ENCODE peak calls at places on chromosome 10, in ten cellular contexts. One of them, this sample, is unnamed.

GRCh38 chr10:112189465-112189864 is 5.9 kb upstream of the GPAM start:
- DNase-seq in dorsolateral prefrontal cortex: no peak
- DNase-seq in WTC11: no peak
- DNase-seq in RWPE1: no peak
- DNase-seq in GM10248: no peak
- DNase-seq in mesothelial cell of epicardium: no peak
- DNase-seq in adrenal gland: no peak
- DNase-seq in fibroblast of the aortic adventitia: no peak
- DNase-seq in activated B cell treated with CpG ODN at 0.5 μM for 24 hours: no peak
- DNase-seq in heart left ventricle: no peak
- DNase-seq in this sample: no peak

GRCh38 chr10:16689227-16689626 is 128.0 kb downstream of the RSU1 start:
- DNase-seq in dorsolateral prefrontal cortex: no peak
- DNase-seq in WTC11: no peak
- DNase-seq in RWPE1: no peak
- DNase-seq in GM10248: no peak
- DNase-seq in mesothelial cell of epicardium: no peak
- DNase-seq in adrenal gland: no peak
- DNase-seq in fibroblast of the aortic adventitia: peak
- DNase-seq in activated B cell treated with CpG ODN at 0.5 μM for 24 hours: no peak
- DNase-seq in heart left ventricle: no peak
- DNase-seq in this sample: no peak

GRCh38 chr10:89894051-89894450 is 192.7 kb downstream of the KIF20B start:
- DNase-seq in dorsolateral prefrontal cortex: no peak
- DNase-seq in WTC11: no peak
- DNase-seq in RWPE1: no peak
- DNase-seq in GM10248: no peak
- DNase-seq in mesothelial cell of epicardium: no peak
- DNase-seq in adrenal gland: no peak
- DNase-seq in fibroblast of the aortic adventitia: peak
- DNase-seq in activated B cell treated with CpG ODN at 0.5 μM for 24 hours: no peak
- DNase-seq in heart left ventricle: no peak
- DNase-seq in this sample: no peak

GRCh38 chr10:11446133-11446532 is 165.3 kb downstream of the USP6NL start:
- DNase-seq in dorsolateral prefrontal cortex: no peak
- DNase-seq in WTC11: no peak
- DNase-seq in RWPE1: no peak
- DNase-seq in GM10248: no peak
- DNase-seq in mesothelial cell of epicardium: no peak
- DNase-seq in adrenal gland: no peak
- DNase-seq in fibroblast of the aortic adventitia: no peak
- DNase-seq in activated B cell treated with CpG ODN at 0.5 μM for 24 hours: no peak
- DNase-seq in heart left ventricle: no peak
- DNase-seq in this sample: no peak

GRCh38 chr10:121880842-121881423 is 46.9 kb downstream of the ATE1 start:
- DNase-seq in dorsolateral prefrontal cortex: no peak
- DNase-seq in WTC11: no peak
- DNase-seq in RWPE1: no peak
- DNase-seq in GM10248: no peak
- DNase-seq in mesothelial cell of epicardium: no peak
- DNase-seq in adrenal gland: no peak
- DNase-seq in fibroblast of the aortic adventitia: peak
- DNase-seq in activated B cell treated with CpG ODN at 0.5 μM for 24 hours: no peak
- DNase-seq in heart left ventricle: no peak
- DNase-seq in this sample: no peak

GRCh38 chr10:104577171-104577570 is 63.9 kb upstream of the SORCS3 start:
- DNase-seq in dorsolateral prefrontal cortex: no peak
- DNase-seq in WTC11: no peak
- DNase-seq in RWPE1: no peak
- DNase-seq in GM10248: no peak
- DNase-seq in mesothelial cell of epicardium: no peak
- DNase-seq in adrenal gland: no peak
- DNase-seq in fibroblast of the aortic adventitia: no peak
- DNase-seq in activated B cell treated with CpG ODN at 0.5 μM for 24 hours: no peak
- DNase-seq in heart left ventricle: no peak
- DNase-seq in this sample: no peak

GRCh38 chr10:22461891-22462290 is 116.6 kb downstream of the SPAG6 start:
- DNase-seq in dorsolateral prefrontal cortex: no peak
- DNase-seq in WTC11: no peak
- DNase-seq in RWPE1: no peak
- DNase-seq in GM10248: no peak
- DNase-seq in mesothelial cell of epicardium: no peak
- DNase-seq in adrenal gland: no peak
- DNase-seq in fibroblast of the aortic adventitia: no peak
- DNase-seq in activated B cell treated with CpG ODN at 0.5 μM for 24 hours: no peak
- DNase-seq in heart left ventricle: no peak
- DNase-seq in this sample: no peak

GRCh38 chr10:75247797-75248196 is 12.0 kb upstream of the COMTD1 start:
- DNase-seq in dorsolateral prefrontal cortex: peak
- DNase-seq in WTC11: no peak
- DNase-seq in RWPE1: no peak
- DNase-seq in GM10248: no peak
- DNase-seq in mesothelial cell of epicardium: no peak
- DNase-seq in adrenal gland: no peak
- DNase-seq in fibroblast of the aortic adventitia: no peak
- DNase-seq in activated B cell treated with CpG ODN at 0.5 μM for 24 hours: no peak
- DNase-seq in heart left ventricle: no peak
- DNase-seq in this sample: no peak

GRCh38 chr10:29735628-29736324 is 101.0 kb upstream of the SVIL start:
- DNase-seq in dorsolateral prefrontal cortex: no peak
- DNase-seq in WTC11: peak
- DNase-seq in RWPE1: peak
- DNase-seq in GM10248: peak
- DNase-seq in mesothelial cell of epicardium: peak
- DNase-seq in adrenal gland: peak
- DNase-seq in fibroblast of the aortic adventitia: peak
- DNase-seq in activated B cell treated with CpG ODN at 0.5 μM for 24 hours: peak
- DNase-seq in heart left ventricle: peak
- DNase-seq in this sample: peak

GRCh38 chr10:29737209-29737565 is 102.4 kb upstream of the SVIL start:
- DNase-seq in dorsolateral prefrontal cortex: no peak
- DNase-seq in WTC11: peak
- DNase-seq in RWPE1: no peak
- DNase-seq in GM10248: no peak
- DNase-seq in mesothelial cell of epicardium: no peak
- DNase-seq in adrenal gland: no peak
- DNase-seq in fibroblast of the aortic adventitia: no peak
- DNase-seq in activated B cell treated with CpG ODN at 0.5 μM for 24 hours: no peak
- DNase-seq in heart left ventricle: no peak
- DNase-seq in this sample: no peak

GRCh38 chr10:29734640-29734979 is 99.8 kb upstream of the SVIL start:
- DNase-seq in dorsolateral prefrontal cortex: no peak
- DNase-seq in WTC11: no peak
- DNase-seq in RWPE1: no peak
- DNase-seq in GM10248: no peak
- DNase-seq in mesothelial cell of epicardium: no peak
- DNase-seq in adrenal gland: no peak
- DNase-seq in fibroblast of the aortic adventitia: peak
- DNase-seq in activated B cell treated with CpG ODN at 0.5 μM for 24 hours: no peak
- DNase-seq in heart left ventricle: no peak
- DNase-seq in this sample: no peak

GRCh38 chr10:29734980-29735627 is 100.3 kb upstream of the SVIL start:
- DNase-seq in dorsolateral prefrontal cortex: no peak
- DNase-seq in WTC11: peak
- DNase-seq in RWPE1: peak
- DNase-seq in GM10248: peak
- DNase-seq in mesothelial cell of epicardium: peak
- DNase-seq in adrenal gland: peak
- DNase-seq in fibroblast of the aortic adventitia: peak
- DNase-seq in activated B cell treated with CpG ODN at 0.5 μM for 24 hours: peak
- DNase-seq in heart left ventricle: peak
- DNase-seq in this sample: no peak

GRCh38 chr10:29736325-29737208 is 101.8 kb upstream of the SVIL start:
- DNase-seq in dorsolateral prefrontal cortex: no peak
- DNase-seq in WTC11: peak
- DNase-seq in RWPE1: peak
- DNase-seq in GM10248: peak
- DNase-seq in mesothelial cell of epicardium: peak
- DNase-seq in adrenal gland: peak
- DNase-seq in fibroblast of the aortic adventitia: peak
- DNase-seq in activated B cell treated with CpG ODN at 0.5 μM for 24 hours: no peak
- DNase-seq in heart left ventricle: peak
- DNase-seq in this sample: no peak
- TF ChIP-seq CTCF in dorsolateral prefrontal cortex: no peak
- TF ChIP-seq CTCF in WTC11: no peak
- TF ChIP-seq CTCF in RWPE1: no peak
- TF ChIP-seq CTCF in GM10248: no peak
- TF ChIP-seq CTCF in mesothelial cell of epicardium: no peak
- TF ChIP-seq CTCF in adrenal gland: peak
- TF ChIP-seq CTCF in fibroblast of the aortic adventitia: no peak
- TF ChIP-seq CTCF in activated B cell treated with CpG ODN at 0.5 μM for 24 hours: no peak
- TF ChIP-seq CTCF in heart left ventricle: no peak
- TF ChIP-seq CTCF in this sample: no peak

GRCh38 chr10:102542800-102543418 is 39.1 kb downstream of the SUFU start:
- DNase-seq in dorsolateral prefrontal cortex: no peak
- DNase-seq in WTC11: no peak
- DNase-seq in RWPE1: no peak
- DNase-seq in GM10248: no peak
- DNase-seq in mesothelial cell of epicardium: no peak
- DNase-seq in adrenal gland: no peak
- DNase-seq in fibroblast of the aortic adventitia: peak
- DNase-seq in activated B cell treated with CpG ODN at 0.5 μM for 24 hours: no peak
- DNase-seq in heart left ventricle: no peak
- DNase-seq in this sample: no peak

GRCh38 chr10:102537948-102538347 is 34.2 kb downstream of the SUFU start:
- DNase-seq in dorsolateral prefrontal cortex: no peak
- DNase-seq in WTC11: no peak
- DNase-seq in RWPE1: no peak
- DNase-seq in GM10248: no peak
- DNase-seq in mesothelial cell of epicardium: no peak
- DNase-seq in adrenal gland: no peak
- DNase-seq in fibroblast of the aortic adventitia: no peak
- DNase-seq in activated B cell treated with CpG ODN at 0.5 μM for 24 hours: no peak
- DNase-seq in heart left ventricle: no peak
- DNase-seq in this sample: no peak

GRCh38 chr10:102537367-102537766 is 33.6 kb downstream of the SUFU start:
- DNase-seq in dorsolateral prefrontal cortex: no peak
- DNase-seq in WTC11: no peak
- DNase-seq in RWPE1: no peak
- DNase-seq in GM10248: no peak
- DNase-seq in mesothelial cell of epicardium: no peak
- DNase-seq in adrenal gland: no peak
- DNase-seq in fibroblast of the aortic adventitia: no peak
- DNase-seq in activated B cell treated with CpG ODN at 0.5 μM for 24 hours: no peak
- DNase-seq in heart left ventricle: no peak
- DNase-seq in this sample: no peak

GRCh38 chr10:102538811-102539210 is 35.0 kb downstream of the SUFU start:
- DNase-seq in dorsolateral prefrontal cortex: no peak
- DNase-seq in WTC11: no peak
- DNase-seq in RWPE1: no peak
- DNase-seq in GM10248: no peak
- DNase-seq in mesothelial cell of epicardium: no peak
- DNase-seq in adrenal gland: no peak
- DNase-seq in fibroblast of the aortic adventitia: no peak
- DNase-seq in activated B cell treated with CpG ODN at 0.5 μM for 24 hours: no peak
- DNase-seq in heart left ventricle: no peak
- DNase-seq in this sample: no peak

DNA sequence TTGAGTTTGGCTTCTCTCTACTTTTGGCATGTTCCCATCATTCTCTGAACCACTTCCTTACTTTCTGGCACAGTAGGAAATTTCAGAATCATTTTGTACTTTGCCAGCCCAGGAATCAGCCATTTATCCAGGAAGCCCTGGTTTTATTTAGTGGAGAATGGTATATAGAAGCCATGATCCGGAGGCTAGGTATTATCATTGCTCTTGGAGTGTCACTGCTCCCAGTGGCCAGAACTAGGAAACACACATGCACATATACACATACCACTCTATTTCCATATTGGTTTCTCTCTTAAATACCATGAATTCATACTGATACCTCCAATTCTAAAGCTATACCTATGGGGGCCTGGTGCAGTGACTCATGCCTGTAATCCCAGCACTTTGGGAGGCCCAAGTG is 36.3 kb downstream of the SUFU start:
- DNase-seq in dorsolateral prefrontal cortex: no peak
- DNase-seq in WTC11: no peak
- DNase-seq in RWPE1: peak
- DNase-seq in GM10248: peak
- DNase-seq in mesothelial cell of epicardium: no peak
- DNase-seq in adrenal gland: no peak
- DNase-seq in fibroblast of the aortic adventitia: peak
- DNase-seq in activated B cell treated with CpG ODN at 0.5 μM for 24 hours: no peak
- DNase-seq in heart left ventricle: no peak
- DNase-seq in this sample: no peak
- TF ChIP-seq CTCF in dorsolateral prefrontal cortex: peak
- TF ChIP-seq CTCF in WTC11: no peak
- TF ChIP-seq CTCF in RWPE1: no peak
- TF ChIP-seq CTCF in GM10248: peak
- TF ChIP-seq CTCF in mesothelial cell of epicardium: peak
- TF ChIP-seq CTCF in adrenal gland: peak
- TF ChIP-seq CTCF in fibroblast of the aortic adventitia: peak
- TF ChIP-seq CTCF in activated B cell treated with CpG ODN at 0.5 μM for 24 hours: no peak
- TF ChIP-seq CTCF in heart left ventricle: peak
- TF ChIP-seq CTCF in this sample: no peak

DNA sequence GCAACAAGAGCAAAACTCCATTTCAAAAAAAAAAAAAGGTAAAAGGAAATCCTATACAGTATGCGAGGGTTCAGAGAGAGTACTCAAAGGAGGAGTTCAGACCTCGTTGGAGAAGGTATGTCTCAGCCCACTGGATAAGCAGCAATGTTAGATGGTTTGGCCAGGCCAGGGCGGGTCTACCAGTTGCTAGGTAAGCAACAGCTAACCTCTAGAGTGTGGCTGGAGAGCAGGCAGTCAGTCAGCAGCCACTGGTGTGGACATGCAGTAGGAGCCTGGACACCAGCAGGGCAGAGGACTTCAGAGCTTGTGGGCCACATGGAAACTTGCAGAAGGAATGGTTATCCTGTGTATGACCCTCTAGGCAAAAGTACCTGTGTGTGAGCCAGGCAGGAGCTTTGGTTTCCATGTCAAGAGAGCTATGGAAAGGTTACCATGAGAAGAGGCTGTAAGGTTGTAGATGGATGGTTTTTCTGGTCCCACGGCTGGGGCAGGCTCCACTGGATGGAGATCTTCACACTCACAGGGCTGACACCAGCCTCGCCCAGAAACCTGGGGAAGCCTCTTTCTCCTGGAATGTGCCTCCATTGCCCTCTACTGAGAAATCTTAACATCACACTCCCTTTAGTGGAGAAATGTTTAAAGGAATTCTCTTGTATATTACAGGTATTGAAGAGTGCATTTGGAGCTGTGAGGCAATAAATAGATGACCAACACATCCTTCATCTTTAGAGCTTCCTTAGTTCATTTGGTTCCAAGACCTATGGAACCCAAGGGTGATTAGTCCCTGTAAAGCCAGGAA is 63.6 kb downstream of the CCDC186 start:
- DNase-seq in dorsolateral prefrontal cortex: no peak
- DNase-seq in WTC11: no peak
- DNase-seq in RWPE1: peak
- DNase-seq in GM10248: no peak
- DNase-seq in mesothelial cell of epicardium: no peak
- DNase-seq in adrenal gland: no peak
- DNase-seq in fibroblast of the aortic adventitia: no peak
- DNase-seq in activated B cell treated with CpG ODN at 0.5 μM for 24 hours: no peak
- DNase-seq in heart left ventricle: no peak
- DNase-seq in this sample: no peak
- TF ChIP-seq CTCF in dorsolateral prefrontal cortex: peak
- TF ChIP-seq CTCF in WTC11: no peak
- TF ChIP-seq CTCF in RWPE1: peak
- TF ChIP-seq CTCF in GM10248: no peak
- TF ChIP-seq CTCF in mesothelial cell of epicardium: no peak
- TF ChIP-seq CTCF in adrenal gland: no peak
- TF ChIP-seq CTCF in fibroblast of the aortic adventitia: peak
- TF ChIP-seq CTCF in activated B cell treated with CpG ODN at 0.5 μM for 24 hours: no peak
- TF ChIP-seq CTCF in heart left ventricle: no peak
- TF ChIP-seq CTCF in this sample: no peak

DNA sequence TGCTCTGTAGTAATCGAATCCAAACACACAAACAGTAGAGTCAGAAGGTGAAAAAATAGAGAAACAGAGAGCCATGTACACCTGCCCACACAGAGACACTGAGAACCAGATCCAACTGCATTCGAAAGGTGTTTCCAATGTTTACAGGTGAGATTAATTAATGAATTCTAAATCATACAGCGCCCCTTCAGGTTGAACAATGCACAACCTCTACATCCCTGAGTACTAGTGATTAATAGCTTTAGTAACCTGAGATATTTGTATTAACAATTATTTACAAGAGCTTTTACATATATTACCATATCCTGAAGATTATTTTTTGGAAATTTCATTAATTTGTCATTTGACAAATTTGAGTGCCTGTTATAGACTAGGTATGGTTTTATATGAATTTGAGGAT is 7.6 kb upstream of the MRC1 start:
- DNase-seq in dorsolateral prefrontal cortex: no peak
- DNase-seq in WTC11: no peak
- DNase-seq in RWPE1: no peak
- DNase-seq in GM10248: no peak
- DNase-seq in mesothelial cell of epicardium: no peak
- DNase-seq in adrenal gland: no peak
- DNase-seq in fibroblast of the aortic adventitia: no peak
- DNase-seq in activated B cell treated with CpG ODN at 0.5 μM for 24 hours: no peak
- DNase-seq in heart left ventricle: no peak
- DNase-seq in this sample: no peak
- TF ChIP-seq CTCF in dorsolateral prefrontal cortex: no peak
- TF ChIP-seq CTCF in WTC11: peak
- TF ChIP-seq CTCF in RWPE1: no peak
- TF ChIP-seq CTCF in GM10248: no peak
- TF ChIP-seq CTCF in mesothelial cell of epicardium: peak
- TF ChIP-seq CTCF in adrenal gland: no peak
- TF ChIP-seq CTCF in fibroblast of the aortic adventitia: no peak
- TF ChIP-seq CTCF in activated B cell treated with CpG ODN at 0.5 μM for 24 hours: no peak
- TF ChIP-seq CTCF in heart left ventricle: no peak
- TF ChIP-seq CTCF in this sample: no peak